ENCODE peak calls at places on chromosomes 16 and 17, in ten cellular contexts. B is cardiac muscle cell, Z is fibroblast of lung, S is psoas muscle, R is adrenal gland, J is stomach, T is heart right ventricle, F is brain microvascular endothelial cell, H is breast epithelium, U is hepatocyte. P is an unnamed sample. For H3K36me3, the result is how much of the 10 kb centered on the place peaks cover.

GRCh38 chr17:80786470-80786869 is 205.2 kb upstream of the CHMP6 start:
- DNase-seq in U (no peak), H (no peak), F (no peak), J (no peak), B (no peak), T (no peak), R (no peak), Z (peak), S (no peak), P (no peak)

GRCh38 chr16:86099326-86099725 is 200.4 kb downstream of the IRF8 start:
- DNase-seq in F (no peak), R (no peak), T (no peak), H (no peak), Z (no peak), S (no peak), B (no peak), J (no peak), U (no peak), P (no peak)

GRCh38 chr16:56617212-56618085 is 8.1 kb upstream of the MT1E start:
- DNase-seq in F (peak), J (peak), Z (peak), U (peak), B (peak), H (peak), S (peak), R (peak), T (peak), P (no peak)

GRCh38 chr16:49026566-49026965 is 255.1 kb downstream of the CBLN1 start:
- DNase-seq in F (no peak), T (no peak), U (no peak), J (no peak), Z (no peak), B (no peak), H (no peak), S (no peak), R (no peak), P (no peak)

GRCh38 chr16:1496464-1496863 is 3.3 kb downstream of the TELO2 start:
- DNase-seq in H (no peak), R (no peak), T (no peak), Z (no peak), F (no peak), U (no peak), S (no peak), B (no peak), J (no peak), P (no peak)

GRCh38 chr16:10782628-10783027 is 36.0 kb downstream of the TVP23A start:
- DNase-seq in B (no peak), S (no peak), Z (no peak), F (no peak), U (no peak), H (no peak), R (no peak), J (peak), T (no peak), P (no peak)

GRCh38 chr16:28495098-28495793 is 803 bp downstream of the APOBR start:
- DNase-seq in R (no peak), B (no peak), U (no peak), T (no peak), H (no peak), J (no peak), Z (no peak), F (no peak), S (no peak), P (no peak)

GRCh38 chr17:41733348-41734138 is 900 bp downstream of the HAP1 start:
- DNase-seq in B (no peak), Z (no peak), U (no peak), T (no peak), R (no peak), H (no peak), J (no peak), F (no peak), S (no peak), P (no peak)

GRCh38 chr16:21336231-21336630 is 58.1 kb upstream of the CRYM start:
- DNase-seq in S (no peak), F (no peak), U (no peak), Z (no peak), R (no peak), J (no peak), B (no peak), H (no peak), T (no peak), P (no peak)

GRCh38 chr16:46828943-46829342 is 2.0 kb downstream of the C16orf87 start:
- DNase-seq in F (no peak), H (no peak), Z (no peak), U (no peak), R (no peak), J (no peak), S (no peak), B (no peak), T (no peak), P (no peak)

GRCh38 chr17:2723997-2724782 is 12.6 kb upstream of the CLUH start:
- DNase-seq in U (peak), T (peak), Z (no peak), F (no peak), S (peak), J (no peak), B (no peak), R (no peak), H (no peak), P (no peak)

GRCh38 chr16:68086860-68087268 is 1.7 kb downstream of the NFATC3 start:
- DNase-seq in Z (peak), F (no peak), T (no peak), J (no peak), S (no peak), B (no peak), R (no peak), U (no peak), H (no peak), P (no peak)

GRCh38 chr16:16045311-16045710 is 95.9 kb downstream of the ABCC1 start:
- DNase-seq in F (no peak), B (peak), U (no peak), T (no peak), Z (no peak), H (no peak), R (no peak), S (no peak), J (no peak), P (no peak)

GRCh38 chr17:80708497-80708896 is 163.9 kb downstream of the RPTOR start:
- DNase-seq in S (no peak), Z (no peak), F (no peak), J (no peak), U (no peak), T (no peak), H (no peak), B (no peak), R (no peak), P (no peak)

GRCh38 chr17:39928868-39929651 is 1.5 kb downstream of the LRRC3C start:
- DNase-seq in U (no peak), H (no peak), B (peak), Z (peak), R (peak), F (peak), T (no peak), J (no peak), S (no peak), P (peak)

GRCh38 chr17:36880506-36880905 is 56.8 kb upstream of the LHX1 start:
- DNase-seq in R (no peak), J (no peak), Z (peak), B (no peak), T (no peak), U (no peak), H (no peak), F (no peak), S (no peak), P (no peak)

GRCh38 chr17:7354262-7354781 is 634 bp upstream of the TMEM95 start:
- DNase-seq in F (peak), J (no peak), B (peak), H (peak), T (no peak), S (no peak), U (peak), Z (peak), R (peak), P (no peak)

GRCh38 chr16:86598607-86599318 is 20.4 kb downstream of the FOXL1 start:
- DNase-seq in U (no peak), H (no peak), F (no peak), T (no peak), R (no peak), J (no peak), S (no peak), Z (peak), B (no peak), P (no peak)

GRCh38 chr17:12180644-12181261 is 160.1 kb downstream of the MAP2K4 start:
- DNase-seq in B (peak), Z (peak), U (peak), F (peak), T (no peak), S (no peak), H (no peak), J (no peak), R (no peak), P (peak)

GRCh38 chr17:17153071-17153470 is 53.1 kb downstream of the PLD6 start:
- DNase-seq in J (no peak), U (no peak), B (no peak), H (no peak), Z (no peak), F (no peak), S (no peak), T (no peak), R (no peak), P (no peak)

GRCh38 chr16:49355923-49356665 is 17.5 kb upstream of the C16orf78 start:
- DNase-seq in T (peak), H (no peak), B (no peak), Z (no peak), S (peak), J (no peak), U (no peak), F (no peak), R (no peak), P (no peak)

DNA sequence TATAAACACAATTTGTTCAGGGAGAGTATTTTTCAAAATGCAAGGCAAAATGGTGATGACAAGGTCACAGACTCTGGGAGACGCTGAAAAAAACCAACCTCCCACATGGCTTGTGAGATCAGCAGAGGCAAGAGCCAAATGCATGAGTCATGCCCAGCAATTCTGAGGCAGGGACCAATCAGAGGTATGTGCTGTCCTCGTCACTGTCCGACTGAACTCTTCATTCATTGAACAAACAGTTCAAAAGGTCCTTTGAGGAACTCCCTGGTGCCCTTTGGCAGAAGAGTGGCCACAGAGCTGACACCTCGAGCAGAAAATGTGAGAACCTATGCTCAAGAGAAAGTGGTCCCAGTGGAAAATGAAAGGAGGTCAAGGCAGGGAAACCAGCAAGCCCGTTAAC is 51.0 kb downstream of the CDH11 start:
- DNase-seq in B (peak), U (peak), H (peak), F (peak), R (peak), T (peak), S (peak), Z (peak), J (peak), P (peak)
- H3K4me3 ChIP-seq in B (no peak), U (no peak), H (peak), F (peak), R (no peak), T (peak), S (peak), Z (peak), J (peak), P (no peak)

GRCh38 chr16:12392585-12393089 is 411.1 kb downstream of the CPPED1 start:
- DNase-seq in B (no peak), S (no peak), F (no peak), U (no peak), T (no peak), R (no peak), J (no peak), H (no peak), Z (no peak), P (no peak)
- TF ChIP-seq CTCF in B (no peak), S (no peak), F (no peak), U (peak), T (no peak), R (peak), J (no peak), H (no peak), Z (no peak), P (no peak)

GRCh38 chr17:30517786-30518185 is 40.6 kb downstream of the GOSR1 start:
- DNase-seq in U (no peak), R (no peak), F (no peak), J (no peak), H (no peak), Z (no peak), S (no peak), B (peak), T (no peak), P (no peak)
- H3K36me3 ChIP-seq in U (under half), R (under half), F (under half), J (half or more), H (under half), Z (under half), S (half or more), B (under half), T (half or more), P (under half)

GRCh38 chr17:38851434-38851833 is 2.1 kb downstream of the RPL23 start:
- DNase-seq in B (no peak), S (no peak), Z (no peak), J (no peak), T (no peak), F (no peak), U (no peak), R (no peak), H (no peak), P (no peak)
- H3K4me3 ChIP-seq in B (peak), S (peak), Z (peak), J (peak), T (peak), F (peak), U (peak), R (no peak), H (peak), P (peak)

GRCh38 chr17:9981344-9981915 is 76.4 kb upstream of the RCVRN start:
- DNase-seq in S (no peak), Z (no peak), B (no peak), J (no peak), R (no peak), F (no peak), T (no peak), H (no peak), U (no peak), P (no peak)

GRCh38 chr17:9985622-9986021 is 80.6 kb upstream of the RCVRN start:
- DNase-seq in U (no peak), J (no peak), B (no peak), S (no peak), F (no peak), R (no peak), Z (no peak), T (no peak), H (no peak), P (no peak)

GRCh38 chr17:9979463-9979995 is 74.5 kb upstream of the RCVRN start:
- DNase-seq in S (no peak), H (no peak), R (no peak), F (no peak), Z (no peak), U (no peak), B (no peak), J (no peak), T (no peak), P (no peak)

GRCh38 chr17:9984768-9985167 is 79.7 kb upstream of the RCVRN start:
- DNase-seq in T (no peak), Z (no peak), F (no peak), B (no peak), R (no peak), H (no peak), J (no peak), U (no peak), S (no peak), P (no peak)

DNA sequence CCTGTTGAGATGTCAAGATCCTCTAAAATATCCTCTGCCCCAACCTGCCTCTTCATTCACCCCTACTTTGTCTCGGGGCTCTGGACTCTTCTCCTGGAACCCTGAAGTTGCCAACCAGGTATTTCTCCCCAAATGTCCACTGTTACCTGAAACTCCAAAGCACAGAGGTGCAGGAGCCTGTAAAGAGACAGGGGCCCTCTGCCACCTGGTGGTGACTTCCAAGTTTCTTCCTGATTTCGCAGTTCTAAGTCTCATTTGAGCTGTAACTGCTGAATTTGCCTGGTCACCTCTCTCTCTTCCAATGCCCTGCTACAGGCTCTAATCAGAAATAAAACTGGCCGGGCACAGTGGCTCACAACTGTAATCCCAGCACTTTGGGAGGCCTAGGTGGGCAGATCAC is 77.1 kb upstream of the RCVRN start:
- DNase-seq in T (no peak), S (no peak), B (no peak), H (no peak), Z (no peak), J (no peak), F (no peak), U (peak), R (no peak), P (no peak)
- TF ChIP-seq CTCF in T (no peak), S (no peak), B (peak), H (no peak), Z (no peak), J (no peak), F (peak), U (peak), R (peak), P (peak)

DNA sequence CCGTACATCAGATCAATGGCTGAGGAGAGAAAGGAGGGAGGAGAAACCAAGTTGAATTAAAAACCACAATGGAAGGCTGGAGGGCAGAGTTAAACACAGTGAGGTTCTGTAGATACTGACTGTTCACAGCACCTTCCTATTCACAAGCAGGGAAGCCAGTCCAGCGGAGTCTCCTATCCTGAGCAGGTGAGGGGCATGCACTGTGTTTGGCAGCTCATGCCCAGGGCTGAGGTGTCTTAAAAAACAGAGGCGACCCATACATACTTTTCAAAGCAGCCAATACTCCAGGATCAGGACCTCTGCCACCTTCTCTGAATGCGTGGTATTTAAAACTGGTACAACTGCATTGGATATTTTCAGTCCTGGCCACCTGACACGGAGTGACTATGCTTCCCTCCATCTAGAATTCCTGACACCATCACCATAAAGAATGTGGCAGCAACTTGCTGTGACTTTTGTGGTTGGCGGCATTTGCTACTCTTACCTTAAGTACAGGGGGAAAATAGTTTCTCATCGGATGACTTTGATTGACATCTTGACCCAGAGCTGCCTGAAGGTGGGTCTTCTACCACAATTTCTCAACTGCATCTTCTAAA is 21.5 kb downstream of the USP22 start:
- DNase-seq in J (no peak), F (no peak), B (no peak), H (no peak), Z (no peak), R (no peak), U (no peak), S (no peak), T (no peak), P (no peak)
- H3K36me3 ChIP-seq in J (half or more), F (half or more), B (half or more), H (under half), Z (under half), R (half or more), U (under half), S (half or more), T (half or more), P (under half)

DNA sequence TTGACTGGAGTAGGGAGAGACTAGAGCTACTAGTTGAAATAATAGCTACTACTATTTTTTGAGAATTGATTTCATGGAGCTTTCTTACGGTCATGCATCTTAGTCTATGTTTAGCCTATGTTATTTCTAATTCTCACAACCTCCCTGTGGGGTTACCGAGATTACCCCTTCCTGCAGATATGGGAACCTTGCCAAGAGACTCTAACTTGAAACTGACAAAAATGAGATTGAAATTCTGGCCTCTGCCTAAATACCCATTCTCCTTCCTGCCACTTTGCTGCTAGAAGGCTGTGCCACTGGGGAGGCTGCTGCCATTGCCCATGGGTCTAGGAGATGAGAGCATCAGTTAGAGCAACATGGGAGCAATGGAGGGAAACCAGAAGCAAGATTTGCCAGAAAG is 410.3 kb downstream of the CDH13 start:
- DNase-seq in F (no peak), S (no peak), J (no peak), B (peak), Z (no peak), T (no peak), R (no peak), H (no peak), U (no peak), P (no peak)
- H3K4me3 ChIP-seq in F (no peak), S (no peak), J (no peak), B (no peak), Z (no peak), T (no peak), R (no peak), H (no peak), U (no peak), P (no peak)